ENCODE peak calls at places on chromosomes 13 and 19, in six cellular contexts. N is body of pancreas, G is neuronal stem cell, Z is tibial artery, I is heart left ventricle, Y is AG04450. X is an unnamed sample.

GRCh38 chr19:46678110-46678732 is 17.2 kb upstream of the DACT3 start:
- DNase-seq in N (peak; percentile 18), G (no peak), Z (no peak), I (no peak), Y (no peak), X (no peak)

GRCh38 chr13:45833663-45834062 is 17.9 kb downstream of the SIAH3 start:
- DNase-seq in N (no peak), G (no peak), Z (no peak), I (no peak), Y (no peak), X (no peak)

GRCh38 chr13:88937381-88937780 is 1266.2 kb downstream of the SLITRK5 start:
- DNase-seq in N (no peak), G (no peak), Z (no peak), I (no peak), Y (no peak), X (no peak)

GRCh38 chr19:54319049-54319448 is 6.1 kb upstream of the LILRA5 start:
- DNase-seq in N (no peak), G (no peak), Z (no peak), I (peak; percentile 18), Y (no peak), X (no peak)

GRCh38 chr13:75724742-75725504 is 88.8 kb downstream of the LMO7 start:
- DNase-seq in N (no peak), G (no peak), Z (no peak), I (no peak), Y (no peak), X (no peak)

GRCh38 chr19:43939557-43940260 is 4.6 kb upstream of the ZNF45 start:
- DNase-seq in N (no peak), G (no peak), Z (no peak), I (no peak), Y (no peak), X (no peak)

GRCh38 chr13:57739089-57739488 is 107.5 kb downstream of the PCDH17 start:
- DNase-seq in N (no peak), G (no peak), Z (no peak), I (no peak), Y (no peak), X (no peak)

GRCh38 chr13:62185631-62186256 is 770.1 kb upstream of the PCDH20 start:
- DNase-seq in N (no peak), G (peak; percentile 2), Z (no peak), I (no peak), Y (no peak), X (no peak)

GRCh38 chr19:17052439-17052838 is 22.8 kb downstream of the HAUS8 start:
- DNase-seq in N (peak; percentile 42), G (no peak), Z (peak; percentile 50), I (no peak), Y (no peak), X (no peak)

GRCh38 chr13:27972619-27972877 is 3.4 kb upstream of the CDX2 start:
- DNase-seq in N (no peak), G (no peak), Z (no peak), I (no peak), Y (no peak), X (no peak)

GRCh38 chr19:4775627-4776152 is 15.8 kb upstream of the FEM1A start:
- DNase-seq in N (no peak), G (no peak), Z (no peak), I (no peak), Y (no peak), X (no peak)

GRCh38 chr13:86584301-86584700 is 785.1 kb upstream of the SLITRK6 start:
- DNase-seq in N (no peak), G (no peak), Z (no peak), I (no peak), Y (no peak), X (no peak)

GRCh38 chr19:1469936-1470863 is 8.8 kb downstream of the C19orf25 start:
- DNase-seq in N (no peak), G (peak; percentile 83), Z (no peak), I (no peak), Y (no peak), X (no peak)

GRCh38 chr19:49441210-49441959 is at the start of gene SLC17A7:
- DNase-seq in N (no peak), G (peak; percentile 65), Z (peak; percentile 72), I (peak; percentile 77), Y (no peak), X (peak; percentile 69)

GRCh38 chr19:8087876-8088275 is 35.3 kb downstream of the CCL25 start:
- DNase-seq in N (no peak), G (no peak), Z (no peak), I (no peak), Y (no peak), X (no peak)

GRCh38 chr13:113840541-113841354 is 23.1 kb downstream of the GAS6 start:
- DNase-seq in N (no peak), G (no peak), Z (no peak), I (peak; percentile 64), Y (no peak), X (no peak)
- H3K27ac ChIP-seq in N (peak overlapping the region; percentile 84), G (no peak overlapping the region), Z (peak overlapping the region; percentile 67), I (no peak overlapping the region), Y (peak overlapping the region; percentile 65), X (peak overlapping the region; percentile 18)

DNA sequence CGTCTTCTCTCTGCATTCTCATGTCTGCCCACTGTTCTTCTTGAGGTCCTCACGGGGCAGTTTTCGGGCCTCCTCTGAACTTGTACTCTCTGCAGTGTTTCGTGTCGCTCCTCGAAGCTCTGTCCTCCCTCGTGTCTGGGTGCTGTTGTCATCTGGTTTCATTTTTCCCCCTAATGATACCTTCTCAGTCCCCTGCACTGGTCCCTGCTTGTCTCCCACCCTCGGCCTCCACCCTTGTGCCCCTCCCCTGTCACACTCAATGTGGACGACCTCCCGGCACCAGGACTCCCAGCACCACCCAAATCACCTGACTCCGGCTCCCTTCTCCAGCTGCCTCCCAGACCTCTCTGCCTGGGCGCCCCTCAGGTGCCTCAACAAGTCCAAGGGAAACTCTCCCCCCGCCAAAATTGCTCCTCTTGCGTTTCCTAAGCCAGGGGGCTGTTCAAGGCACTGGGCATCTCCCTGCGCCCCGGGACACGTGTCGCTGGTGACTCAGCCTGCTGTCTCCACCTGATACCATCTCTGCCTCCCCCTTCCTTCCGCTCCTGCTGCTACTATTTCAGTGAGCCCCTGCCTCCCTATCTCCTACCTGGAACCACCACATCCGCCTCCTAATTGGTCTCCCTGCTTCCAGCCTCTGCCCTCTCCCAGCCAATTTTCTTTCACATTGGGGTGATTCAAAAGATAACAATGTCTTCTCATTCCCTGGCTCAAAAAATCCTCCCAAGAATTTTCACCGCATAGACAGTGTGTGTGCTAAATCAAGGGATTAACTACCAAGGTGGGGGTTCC is 49.5 kb downstream of the RFX2 start:
- DNase-seq in N (peak; percentile 8), G (no peak), Z (no peak), I (no peak), Y (no peak), X (peak; percentile 75)
- H3K4me3 ChIP-seq in N (no peak overlapping the region), G (no peak overlapping the region), Z (no peak overlapping the region), I (no peak overlapping the region), Y (no peak overlapping the region), X (no peak overlapping the region)

GRCh38 chr19:15212682-15213081 is 11.9 kb upstream of the NOTCH3 start:
- DNase-seq in N (no peak), G (no peak), Z (no peak), I (no peak), Y (no peak), X (no peak)

GRCh38 chr19:15213715-15214381 is 13.1 kb upstream of the NOTCH3 start:
- DNase-seq in N (peak; percentile 59), G (no peak), Z (peak; percentile 88), I (peak; percentile 91), Y (no peak), X (peak; percentile 98)

GRCh38 chr19:15218501-15218900 is 13.7 kb downstream of the EPHX3 start:
- DNase-seq in N (no peak), G (no peak), Z (no peak), I (no peak), Y (no peak), X (no peak)

GRCh38 chr19:15216363-15216762 is 15.6 kb upstream of the NOTCH3 start:
- DNase-seq in N (no peak), G (no peak), Z (no peak), I (no peak), Y (no peak), X (no peak)
- H3K27ac ChIP-seq in N (no peak overlapping the region), G (no peak overlapping the region), Z (peak overlapping the region; percentile 84), I (no peak overlapping the region), Y (no peak overlapping the region), X (no peak overlapping the region)

GRCh38 chr19:12953456-12954149 is 3.4 kb downstream of the GADD45GIP1 start:
- DNase-seq in N (no peak), G (no peak), Z (no peak), I (no peak), Y (no peak), X (no peak)
- H3K4me3 ChIP-seq in N (no peak overlapping the region), G (no peak overlapping the region), Z (no peak overlapping the region), I (no peak overlapping the region), Y (no peak overlapping the region), X (no peak overlapping the region)

DNA sequence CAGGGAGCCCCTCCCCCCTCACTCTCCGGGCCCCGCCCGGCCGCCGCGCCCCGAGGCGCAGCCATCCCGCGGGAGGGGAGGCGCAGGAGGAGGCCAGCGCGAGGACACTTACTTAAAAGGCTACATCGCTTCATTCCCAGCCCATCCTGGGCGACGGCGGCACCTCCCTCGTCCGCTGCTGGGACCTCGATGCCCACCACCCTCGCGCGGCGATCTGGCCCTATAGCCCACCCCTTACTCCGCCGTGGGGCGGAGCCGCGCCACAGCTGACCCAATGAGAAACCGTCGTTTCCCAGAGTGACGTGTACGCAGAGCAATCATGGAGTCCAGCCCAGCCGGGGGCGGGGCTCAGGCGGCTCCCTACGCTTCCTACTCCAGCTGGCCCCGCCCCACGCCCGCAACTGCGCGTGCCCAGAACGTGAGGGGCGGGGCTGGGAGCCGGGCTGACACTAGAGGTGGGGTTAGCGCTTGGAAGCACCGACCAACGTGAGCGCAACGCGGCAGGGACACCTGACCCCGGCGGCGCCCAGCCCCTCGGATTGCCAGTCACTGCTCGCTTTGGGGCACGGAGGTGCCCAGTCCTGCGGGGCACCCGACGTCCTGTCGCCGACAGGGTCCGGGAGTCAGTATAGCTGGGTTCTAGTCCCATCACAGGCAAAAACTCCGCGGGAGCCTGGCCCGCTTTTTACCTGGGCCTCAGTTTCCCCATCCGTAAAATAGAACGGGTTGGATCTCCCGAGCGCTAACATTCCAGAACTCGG is at the start of gene ANKRD27:
- DNase-seq in N (peak; percentile 99), G (peak; percentile 99), Z (peak; percentile 98), I (peak; percentile 99), Y (peak; percentile 93), X (peak; percentile 99)
- H3K27ac ChIP-seq in N (no peak within 1 kb of the TSS), G (no peak within 1 kb of the TSS), Z (peak within 1 kb of the TSS; percentile 79), I (peak within 1 kb of the TSS; percentile 85), Y (peak within 1 kb of the TSS; percentile 39), X (no peak within 1 kb of the TSS)